ENCODE peak calls at places on chromosomes 2 and 18, in nine cellular contexts. R is GM06990, D is pancreas, J is progenitor cell of endocrine pancreas, O is foreskin fibroblast, Z is OCI-LY7, B is coronary artery, I is Peyer's patch, M is GM20000. U is an unnamed sample.

GRCh38 chr18:28075501-28075900 is 101.4 kb downstream of the CDH2 start:
- DNase-seq in M (no peak), D (no peak), O (no peak), B (no peak), R (no peak), J (no peak), I (no peak), Z (no peak), U (no peak)

GRCh38 chr2:64035067-64035942 is 16.1 kb upstream of the VPS54 start:
- DNase-seq in R (peak; percentile 52), O (peak; percentile 51), Z (no peak), I (no peak), D (no peak), M (no peak), J (no peak), B (no peak), U (peak; percentile 50)

GRCh38 chr2:767440-767839 is 90.2 kb upstream of the TMEM18 start:
- DNase-seq in O (no peak), Z (no peak), B (no peak), R (peak; percentile 18), J (no peak), M (no peak), I (no peak), D (no peak), U (peak; percentile 68)

GRCh38 chr2:158512323-158512722 is 55.6 kb downstream of the PKP4 start:
- DNase-seq in I (no peak), M (no peak), J (no peak), B (no peak), R (no peak), O (no peak), D (no peak), Z (no peak), U (no peak)

GRCh38 chr2:96747061-96747460 is 7.2 kb upstream of the LMAN2L start:
- DNase-seq in R (no peak), J (no peak), D (no peak), I (no peak), O (no peak), Z (no peak), M (no peak), B (no peak), U (no peak)

GRCh38 chr18:36634573-36635216 is 194.1 kb downstream of the TPGS2 start:
- DNase-seq in M (no peak), D (no peak), R (no peak), O (no peak), B (no peak), Z (no peak), J (no peak), I (no peak), U (no peak)

GRCh38 chr2:199108056-199108455 is 349.7 kb downstream of the SATB2 start:
- DNase-seq in I (no peak), B (no peak), J (no peak), O (no peak), Z (no peak), R (no peak), M (no peak), D (no peak), U (no peak)

GRCh38 chr18:39441648-39442047 is 1876.0 kb upstream of the CELF4 start:
- DNase-seq in B (no peak), J (no peak), Z (no peak), D (no peak), I (no peak), O (no peak), R (no peak), M (no peak), U (no peak)

GRCh38 chr2:57126410-57126809 is 920.2 kb upstream of the VRK2 start:
- DNase-seq in R (no peak), D (no peak), I (no peak), B (no peak), Z (no peak), O (no peak), M (no peak), J (no peak), U (no peak)

GRCh38 chr2:3575534-3576324 is 669 bp downstream of the RPS7 start:
- DNase-seq in J (peak; percentile 18), O (no peak), Z (peak; percentile 42), M (no peak), R (peak; percentile 54), D (no peak), I (no peak), B (no peak), U (peak; percentile 25)

GRCh38 chr18:27780061-27780740 is 396.7 kb downstream of the CDH2 start:
- DNase-seq in I (no peak), J (no peak), M (no peak), O (no peak), Z (no peak), R (no peak), B (no peak), D (no peak), U (no peak)

GRCh38 chr2:78766459-78766858 is 259.0 kb upstream of the REG3G start:
- DNase-seq in Z (no peak), J (no peak), M (no peak), D (no peak), B (no peak), O (no peak), R (no peak), I (no peak), U (no peak)

GRCh38 chr2:3423492-3424170 is 44.1 kb downstream of the TRAPPC12 start:
- DNase-seq in D (peak; percentile 49), B (no peak), M (peak; percentile 75), J (peak; percentile 39), O (no peak), R (peak; percentile 44), Z (peak; percentile 59), I (peak; percentile 68), U (peak; percentile 83)

GRCh38 chr18:54843302-54843701 is 15.0 kb downstream of the RAB27B start:
- DNase-seq in B (no peak), D (no peak), O (peak; percentile 18), R (no peak), I (no peak), J (no peak), Z (no peak), M (no peak), U (no peak)

GRCh38 chr2:26136431-26136830 is 36.5 kb upstream of the GAREM2 start:
- DNase-seq in J (no peak), R (no peak), I (no peak), D (no peak), Z (no peak), O (no peak), B (no peak), M (no peak), U (no peak)

GRCh38 chr2:124877065-124877671 is 852.1 kb downstream of the CNTNAP5 start:
- DNase-seq in D (no peak), Z (no peak), J (no peak), O (peak; percentile 7), M (no peak), I (no peak), B (no peak), R (no peak), U (no peak)

DNA sequence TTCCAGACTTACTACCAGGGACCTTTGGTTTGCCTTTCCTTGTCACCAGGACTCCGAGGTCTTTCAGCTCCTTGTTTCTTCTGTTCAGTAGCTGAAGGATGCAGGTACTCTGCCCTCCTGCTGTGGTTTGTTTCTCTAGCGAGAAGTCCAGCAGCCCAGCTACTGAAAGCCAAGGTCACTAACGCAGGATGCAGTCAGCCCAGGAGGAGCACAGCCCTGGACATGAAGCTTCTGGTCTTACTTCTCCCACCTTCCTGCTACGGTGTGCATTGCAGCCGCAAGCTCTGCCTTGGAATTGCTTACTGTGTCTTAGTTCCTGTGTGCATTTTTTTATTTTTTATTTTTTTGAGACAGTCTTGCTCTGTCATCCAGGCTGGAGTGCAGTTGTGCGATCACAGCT is 62.4 kb downstream of the DGKD start:
- DNase-seq in I (no peak), J (no peak), D (no peak), B (no peak), O (no peak), R (no peak), Z (no peak), M (no peak), U (no peak)
- TF ChIP-seq CTCF in I (no peak), J (no peak), D (no peak), B (no peak), O (no peak), R (no peak), Z (no peak), M (no peak), U (no peak)

DNA sequence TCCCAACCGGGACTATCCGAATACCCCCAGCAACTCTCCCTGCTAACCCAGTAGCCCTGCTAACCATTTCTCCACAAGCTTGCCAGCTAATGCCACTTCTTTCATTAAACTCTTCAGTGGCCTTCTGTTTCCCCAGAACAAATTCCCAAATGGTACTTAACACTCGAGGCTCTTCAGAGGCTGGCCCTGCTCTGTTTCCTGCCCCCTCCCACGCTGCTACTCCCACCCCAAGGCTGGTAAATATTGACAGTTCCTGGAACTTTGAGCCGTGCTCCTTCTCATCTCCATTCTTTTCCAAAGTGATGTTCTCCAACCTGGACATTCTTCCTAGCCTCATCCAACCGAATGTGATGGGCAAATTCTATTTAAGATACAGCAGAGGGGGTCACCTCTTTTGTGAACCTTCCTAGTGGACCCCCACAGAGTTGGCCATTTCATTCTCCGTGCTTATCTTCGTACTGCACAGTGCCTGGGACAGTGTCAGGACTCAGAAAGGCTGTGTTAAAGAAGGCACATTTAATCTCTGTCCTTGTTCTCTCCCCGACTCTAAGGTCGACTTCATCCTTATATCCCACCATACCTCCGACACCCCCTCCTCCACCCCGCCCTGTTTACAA is 3.2 kb upstream of the KIDINS220 start:
- DNase-seq in R (no peak), Z (no peak), I (no peak), D (no peak), J (no peak), M (no peak), O (no peak), B (no peak), U (no peak)
- TF ChIP-seq CTCF in R (no peak), Z (no peak), I (no peak), D (no peak), J (no peak), M (no peak), O (no peak), B (no peak), U (no peak)

DNA sequence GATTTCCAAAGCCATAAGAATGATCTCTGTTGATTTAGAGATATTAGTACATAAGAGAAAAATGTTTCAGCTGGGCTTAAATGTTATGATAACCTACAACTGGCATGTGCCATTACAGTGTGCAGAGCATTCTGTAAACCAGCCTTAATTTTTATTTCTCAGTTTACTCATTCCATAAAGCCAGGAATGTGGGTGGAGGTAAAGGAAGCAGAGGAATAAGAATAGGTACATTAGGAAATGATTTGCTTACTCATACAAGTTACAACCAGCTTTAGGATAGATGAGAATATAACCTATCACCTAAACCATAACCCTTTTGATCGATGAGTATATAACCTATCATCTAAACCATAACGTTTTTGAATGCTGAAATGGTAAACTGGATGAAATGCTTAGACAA is 1394.7 kb upstream of the ACVR2A start:
- DNase-seq in Z (no peak), D (no peak), J (no peak), I (no peak), M (no peak), O (no peak), B (no peak), R (no peak), U (no peak)
- TF ChIP-seq CTCF in Z (no peak), D (no peak), J (no peak), I (no peak), M (no peak), O (no peak), B (no peak), R (no peak), U (no peak)

DNA sequence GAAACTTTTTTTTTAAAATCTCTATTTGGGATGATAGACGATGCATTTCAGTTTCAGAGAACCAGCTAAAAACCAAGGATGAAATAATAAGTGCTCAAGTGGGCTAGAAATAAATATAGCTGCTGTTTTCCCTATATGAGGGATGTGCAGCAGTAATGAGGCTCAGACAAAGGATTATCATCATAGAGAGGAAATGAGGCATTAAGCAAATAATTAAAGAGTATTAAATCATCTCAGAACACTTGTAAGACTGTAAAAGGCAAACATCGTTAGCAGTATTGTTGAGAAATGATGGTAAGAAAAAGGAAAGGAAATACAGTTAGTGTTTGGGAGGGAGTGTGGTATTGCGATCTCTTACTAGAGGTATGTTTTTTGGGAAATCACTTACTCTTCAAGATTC is 233.5 kb downstream of the TGIF1 start:
- DNase-seq in B (no peak), O (no peak), J (no peak), D (no peak), R (no peak), I (no peak), Z (no peak), M (no peak), U (no peak)
- TF ChIP-seq CTCF in B (no peak), O (no peak), J (no peak), D (no peak), R (no peak), I (no peak), Z (no peak), M (no peak), U (no peak)